ENCODE peak calls at places on chromosomes 11 and 22, in five cellular contexts. One of them, this sample, is unnamed.

GRCh38 chr11:102396708-102397563 is 49.9 kb downstream of the BIRC2 start:
- DNase-seq in IMR-90: peak; percentile 24
- DNase-seq in activated naive CD4-positive, alpha-beta T cell treated with Interleukin-2 at 50 U/mL for 16 hours: no peak
- DNase-seq in T-cell: no peak
- DNase-seq in T47D: no peak
- DNase-seq in this sample: no peak

GRCh38 chr22:49687786-49688515 is 139.7 kb downstream of the BRD1 start:
- DNase-seq in IMR-90: no peak
- DNase-seq in activated naive CD4-positive, alpha-beta T cell treated with Interleukin-2 at 50 U/mL for 16 hours: no peak
- DNase-seq in T-cell: no peak
- DNase-seq in T47D: no peak
- DNase-seq in this sample: no peak

GRCh38 chr22:50261615-50262459 is at the start of gene MAPK12:
- DNase-seq in IMR-90: no peak
- DNase-seq in activated naive CD4-positive, alpha-beta T cell treated with Interleukin-2 at 50 U/mL for 16 hours: no peak
- DNase-seq in T-cell: no peak
- DNase-seq in T47D: no peak
- DNase-seq in this sample: peak; percentile 68

GRCh38 chr11:115421338-115422012 is 82.7 kb downstream of the CADM1 start:
- DNase-seq in IMR-90: no peak
- DNase-seq in activated naive CD4-positive, alpha-beta T cell treated with Interleukin-2 at 50 U/mL for 16 hours: no peak
- DNase-seq in T-cell: no peak
- DNase-seq in T47D: peak; percentile 18
- DNase-seq in this sample: peak; percentile 32

GRCh38 chr22:29520851-29521250 is 32.7 kb downstream of the THOC5 start:
- DNase-seq in IMR-90: peak; percentile 91
- DNase-seq in activated naive CD4-positive, alpha-beta T cell treated with Interleukin-2 at 50 U/mL for 16 hours: no peak
- DNase-seq in T-cell: no peak
- DNase-seq in T47D: no peak
- DNase-seq in this sample: no peak

GRCh38 chr22:26168934-26169311 is 339 bp upstream of the SEZ6L start:
- DNase-seq in IMR-90: no peak
- DNase-seq in activated naive CD4-positive, alpha-beta T cell treated with Interleukin-2 at 50 U/mL for 16 hours: no peak
- DNase-seq in T-cell: no peak
- DNase-seq in T47D: peak; percentile 0
- DNase-seq in this sample: no peak

GRCh38 chr11:61817471-61818202 is 834 bp upstream of the FADS1 start:
- DNase-seq in IMR-90: no peak
- DNase-seq in activated naive CD4-positive, alpha-beta T cell treated with Interleukin-2 at 50 U/mL for 16 hours: no peak
- DNase-seq in T-cell: no peak
- DNase-seq in T47D: no peak
- DNase-seq in this sample: no peak

GRCh38 chr11:123301696-123302400 is 106.8 kb upstream of the CLMP start:
- DNase-seq in IMR-90: peak; percentile 11
- DNase-seq in activated naive CD4-positive, alpha-beta T cell treated with Interleukin-2 at 50 U/mL for 16 hours: peak; percentile 75
- DNase-seq in T-cell: peak; percentile 29
- DNase-seq in T47D: peak; percentile 67
- DNase-seq in this sample: peak; percentile 89

GRCh38 chr22:42780070-42780540 is 59.4 kb upstream of the A4GALT start:
- DNase-seq in IMR-90: peak; percentile 95
- DNase-seq in activated naive CD4-positive, alpha-beta T cell treated with Interleukin-2 at 50 U/mL for 16 hours: peak; percentile 22
- DNase-seq in T-cell: no peak
- DNase-seq in T47D: peak; percentile 91
- DNase-seq in this sample: peak; percentile 71

This sample was measured in BE2C.